ENCODE peak calls at places on chromosome 16, in six cellular contexts. M, S, K, I, X and H are unnamed samples.

GRCh38 chr16:30760160-30760559 is 1.7 kb downstream of the CFAP119 start:
- DNase-seq in K (no peak), X (no peak), M (no peak), S (no peak), I (no peak), H (no peak)

GRCh38 chr16:22220714-22221113 is 14.6 kb downstream of the EEF2K start:
- DNase-seq in K (no peak), I (no peak), X (peak; percentile 80), M (no peak), S (no peak), H (no peak)

GRCh38 chr16:87685405-87685755 is 80.4 kb downstream of the KLHDC4 start:
- DNase-seq in S (no peak), K (no peak), X (no peak), M (no peak), I (no peak), H (no peak)

GRCh38 chr16:50667497-50668367 is 13.4 kb downstream of the SNX20 start:
- DNase-seq in K (no peak), M (no peak), X (no peak), I (no peak), S (no peak), H (no peak)

GRCh38 chr16:22734313-22734869 is 79.6 kb upstream of the HS3ST2 start:
- DNase-seq in K (no peak), S (no peak), I (no peak), M (no peak), X (no peak), H (no peak)

GRCh38 chr16:87715658-87716057 is 50.1 kb downstream of the KLHDC4 start:
- DNase-seq in M (peak; percentile 34), S (no peak), X (no peak), I (no peak), K (no peak), H (peak; percentile 76)

GRCh38 chr16:1082952-1083675 is 10.6 kb downstream of the SSTR5 start:
- DNase-seq in I (peak; percentile 25), M (no peak), K (no peak), X (no peak), S (no peak), H (no peak)

GRCh38 chr16:12643034-12643455 is 160.6 kb downstream of the CPPED1 start:
- DNase-seq in I (no peak), S (no peak), X (no peak), M (no peak), K (no peak), H (no peak)

GRCh38 chr16:4947722-4948503 is 10.2 kb upstream of the SEC14L5 start:
- DNase-seq in K (peak; percentile 41), I (no peak), M (no peak), S (no peak), X (no peak), H (no peak)

GRCh38 chr16:68644303-68644702 is 807 bp upstream of the CDH3 start:
- DNase-seq in S (no peak), X (no peak), I (no peak), M (no peak), K (peak; percentile 57), H (no peak)

GRCh38 chr16:81214745-81215166 is 23.7 kb upstream of the BCO1 start:
- DNase-seq in S (no peak), K (peak; percentile 67), X (no peak), M (peak; percentile 15), I (no peak), H (peak; percentile 13)

GRCh38 chr16:87198328-87198731 is 118.9 kb downstream of the C16orf95 start:
- DNase-seq in X (no peak), K (no peak), S (no peak), M (peak; percentile 58), I (no peak), H (no peak)

GRCh38 chr16:85037721-85038120 is 10.1 kb downstream of the KIAA0513 start:
- DNase-seq in K (no peak), X (no peak), M (no peak), S (no peak), I (no peak), H (no peak)

GRCh38 chr16:84726670-84727467 is 27.1 kb downstream of the USP10 start:
- DNase-seq in X (no peak), S (no peak), I (no peak), K (peak; percentile 36), M (no peak), H (no peak)

GRCh38 chr16:11896776-11897175 is 19.0 kb downstream of the GSPT1 start:
- DNase-seq in M (peak; percentile 92), I (no peak), X (no peak), S (no peak), K (no peak), H (peak; percentile 79)

GRCh38 chr16:46923513-46924295 is 39.5 kb downstream of the GPT2 start:
- DNase-seq in S (no peak), I (no peak), X (no peak), M (peak; percentile 33), K (no peak), H (no peak)

GRCh38 chr16:55003916-55004315 is 73.3 kb downstream of the IRX5 start:
- DNase-seq in K (no peak), X (peak; percentile 39), M (no peak), S (no peak), I (no peak), H (no peak)

GRCh38 chr16:75198135-75198600 is 8.8 kb downstream of the CTRB2 start:
- DNase-seq in S (no peak), M (peak; percentile 53), I (no peak), K (no peak), X (no peak), H (peak; percentile 12)

GRCh38 chr16:46918905-46919792 is 35.0 kb downstream of the GPT2 start:
- DNase-seq in S (no peak), K (no peak), I (no peak), M (no peak), X (peak; percentile 28), H (no peak)

GRCh38 chr16:23145608-23146007 is 3.6 kb downstream of the USP31 start:
- DNase-seq in X (no peak), M (peak; percentile 82), K (no peak), I (no peak), S (no peak), H (peak; percentile 33)

GRCh38 chr16:65223335-65223734 is 101.5 kb upstream of the CDH11 start:
- DNase-seq in X (no peak), S (no peak), I (no peak), K (no peak), M (no peak), H (no peak)

GRCh38 chr16:11236855-11237254 is 19.1 kb downstream of the SOCS1 start:
- DNase-seq in X (no peak), M (no peak), K (no peak), S (no peak), I (no peak), H (no peak)

GRCh38 chr16:49637511-49637910 is 218.4 kb downstream of the ZNF423 start:
- DNase-seq in X (no peak), K (no peak), S (no peak), M (no peak), I (no peak), H (no peak)

GRCh38 chr16:11494433-11494832 is 92.3 kb downstream of the LITAF start:
- DNase-seq in K (peak; percentile 31), S (no peak), X (no peak), M (no peak), I (no peak), H (no peak)

GRCh38 chr16:81786321-81786720 is 7.2 kb downstream of the PLCG2 start:
- DNase-seq in S (no peak), K (no peak), I (no peak), M (peak; percentile 6), X (no peak), H (peak; percentile 41)

GRCh38 chr16:15874745-15875314 is 13.6 kb downstream of the CEP20 start:
- DNase-seq in I (peak; percentile 72), M (peak; percentile 80), K (peak; percentile 58), S (no peak), X (peak; percentile 61), H (peak; percentile 64)